ENCODE peak calls at places on chromosomes 11 and 22, in four cellular contexts. One of them, this sample, is unnamed.

GRCh38 chr11:44822369-44822768 is 95.6 kb downstream of the TSPAN18 start:
- DNase-seq in spleen: no peak
- DNase-seq in mesendoderm: no peak
- DNase-seq in cardiac muscle cell: no peak
- DNase-seq in this sample: no peak

GRCh38 chr11:8031248-8032115 is 44.3 kb downstream of the EIF3F start:
- DNase-seq in mesendoderm: no peak
- DNase-seq in spleen: peak; percentile 29
- DNase-seq in cardiac muscle cell: no peak
- DNase-seq in this sample: no peak

GRCh38 chr11:99080154-99080553 is 59.4 kb downstream of the CNTN5 start:
- DNase-seq in spleen: no peak
- DNase-seq in mesendoderm: no peak
- DNase-seq in cardiac muscle cell: no peak
- DNase-seq in this sample: no peak

GRCh38 chr11:28547395-28547794 is 439.2 kb downstream of the METTL15 start:
- DNase-seq in cardiac muscle cell: no peak
- DNase-seq in mesendoderm: no peak
- DNase-seq in spleen: no peak
- DNase-seq in this sample: no peak

GRCh38 chr22:32354360-32355351 is 3.0 kb upstream of the RFPL3 start:
- DNase-seq in spleen: no peak
- DNase-seq in mesendoderm: peak; percentile 74
- DNase-seq in cardiac muscle cell: no peak
- DNase-seq in this sample: no peak

GRCh38 chr11:14577835-14578529 is 57.8 kb upstream of the PSMA1 start:
- DNase-seq in spleen: no peak
- DNase-seq in mesendoderm: no peak
- DNase-seq in cardiac muscle cell: no peak
- DNase-seq in this sample: no peak

GRCh38 chr22:36467946-36468345 is 13.5 kb downstream of the TXN2 start:
- DNase-seq in cardiac muscle cell: no peak
- DNase-seq in spleen: no peak
- DNase-seq in mesendoderm: no peak
- DNase-seq in this sample: no peak

GRCh38 chr22:49951986-49952896 is 8.3 kb upstream of the PIM3 start:
- DNase-seq in spleen: no peak
- DNase-seq in cardiac muscle cell: no peak
- DNase-seq in mesendoderm: peak; percentile 90
- DNase-seq in this sample: no peak

GRCh38 chr11:34988294-34989255 is 72.2 kb downstream of the PDHX start:
- DNase-seq in spleen: no peak
- DNase-seq in cardiac muscle cell: no peak
- DNase-seq in mesendoderm: no peak
- DNase-seq in this sample: no peak

GRCh38 chr11:10584071-10584501 is 15.6 kb upstream of the LYVE1 start:
- DNase-seq in mesendoderm: no peak
- DNase-seq in cardiac muscle cell: no peak
- DNase-seq in spleen: no peak
- DNase-seq in this sample: no peak
- H3K4me1 ChIP-seq in mesendoderm: no peaks in the 10 kb centered on the region
- H3K4me1 ChIP-seq in cardiac muscle cell: no peaks in the 10 kb centered on the region
- H3K4me1 ChIP-seq in spleen: peaks cover 63% of the 10 kb centered on the region
- H3K4me1 ChIP-seq in this sample: peaks cover 6% of the 10 kb centered on the region

GRCh38 chr22:25236417-25236816 is 17.0 kb downstream of the CRYBB2 start:
- DNase-seq in mesendoderm: no peak
- DNase-seq in cardiac muscle cell: no peak
- DNase-seq in spleen: no peak
- DNase-seq in this sample: no peak
- H3K4me1 ChIP-seq in mesendoderm: no peaks in the 10 kb centered on the region
- H3K4me1 ChIP-seq in cardiac muscle cell: no peaks in the 10 kb centered on the region
- H3K4me1 ChIP-seq in spleen: peaks cover 6% of the 10 kb centered on the region
- H3K4me1 ChIP-seq in this sample: no peaks in the 10 kb centered on the region

DNA sequence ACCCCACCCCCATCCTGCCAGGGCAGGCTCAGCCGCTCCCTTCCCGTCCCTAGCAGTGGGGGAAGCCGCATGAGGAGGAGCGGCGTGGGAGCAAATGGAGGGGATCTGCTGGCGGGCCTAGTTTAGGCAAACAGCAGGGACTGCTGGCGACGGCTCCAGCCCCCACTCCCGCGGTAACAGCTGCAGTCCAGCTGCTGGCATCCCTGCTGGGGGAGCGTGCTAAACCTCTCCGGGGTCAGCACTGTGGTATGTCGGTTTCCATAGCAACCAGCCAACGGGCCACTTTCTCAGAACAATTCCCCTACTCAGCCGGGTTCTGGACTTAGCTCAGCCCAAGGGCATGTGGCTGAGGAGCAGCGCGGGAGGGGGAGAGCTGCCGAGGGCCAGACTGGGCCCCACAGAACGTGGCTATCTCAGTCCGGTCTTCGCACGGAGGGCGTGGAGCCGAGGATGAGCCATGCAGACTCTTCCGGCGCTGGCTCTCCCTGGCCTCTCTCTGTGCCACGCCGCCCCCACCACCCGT is 98.8 kb downstream of the PKNOX2 start:
- DNase-seq in cardiac muscle cell: peak; percentile 54
- DNase-seq in mesendoderm: peak; percentile 100
- DNase-seq in spleen: peak; percentile 81
- DNase-seq in this sample: peak; percentile 95
- H3K4me1 ChIP-seq in cardiac muscle cell: peaks cover 17% of the 10 kb centered on the region
- H3K4me1 ChIP-seq in mesendoderm: peaks cover 27% of the 10 kb centered on the region
- H3K4me1 ChIP-seq in spleen: peaks cover 28% of the 10 kb centered on the region
- H3K4me1 ChIP-seq in this sample: peaks cover 20% of the 10 kb centered on the region

GRCh38 chr11:3860360-3860759 is 4.9 kb downstream of the STIM1 start:
- DNase-seq in spleen: no peak
- DNase-seq in mesendoderm: no peak
- DNase-seq in cardiac muscle cell: no peak
- DNase-seq in this sample: no peak
- H3K4me1 ChIP-seq in spleen: peaks cover 93% of the 10 kb centered on the region
- H3K4me1 ChIP-seq in mesendoderm: peaks cover 8% of the 10 kb centered on the region
- H3K4me1 ChIP-seq in cardiac muscle cell: peaks cover 45% of the 10 kb centered on the region
- H3K4me1 ChIP-seq in this sample: peaks cover 7% of the 10 kb centered on the region

GRCh38 chr11:68528630-68529029 is 68.1 kb downstream of the PPP6R3 start:
- DNase-seq in cardiac muscle cell: peak; percentile 28
- DNase-seq in spleen: no peak
- DNase-seq in mesendoderm: no peak
- DNase-seq in this sample: no peak

GRCh38 chr11:68525930-68526329 is 65.4 kb downstream of the PPP6R3 start:
- DNase-seq in cardiac muscle cell: no peak
- DNase-seq in mesendoderm: no peak
- DNase-seq in spleen: no peak
- DNase-seq in this sample: no peak

GRCh38 chr11:68525320-68525719 is 64.8 kb downstream of the PPP6R3 start:
- DNase-seq in mesendoderm: no peak
- DNase-seq in spleen: no peak
- DNase-seq in cardiac muscle cell: no peak
- DNase-seq in this sample: no peak

GRCh38 chr11:68524681-68525080 is 64.1 kb downstream of the PPP6R3 start:
- DNase-seq in cardiac muscle cell: no peak
- DNase-seq in spleen: no peak
- DNase-seq in mesendoderm: no peak
- DNase-seq in this sample: no peak

DNA sequence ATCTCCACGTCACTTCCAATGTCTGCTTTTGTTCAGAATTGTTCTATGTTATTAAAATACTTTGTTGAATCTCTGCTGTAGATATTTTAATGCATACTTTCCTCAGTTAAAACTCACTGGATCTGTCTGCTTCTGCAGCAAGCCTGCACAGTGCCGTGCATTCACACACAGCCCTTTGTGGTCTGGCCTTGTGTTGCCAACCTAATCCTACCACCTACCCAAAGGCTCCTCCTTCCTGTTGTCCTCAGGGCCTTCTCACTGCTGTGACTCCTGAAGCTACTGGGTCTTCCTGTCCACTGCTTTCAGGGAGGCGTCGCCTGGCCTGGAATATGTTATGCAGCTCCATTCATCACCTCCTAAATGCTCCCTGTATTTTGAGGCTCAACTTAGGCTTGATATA is 67.0 kb downstream of the PPP6R3 start:
- DNase-seq in mesendoderm: peak; percentile 25
- DNase-seq in spleen: no peak
- DNase-seq in cardiac muscle cell: peak; percentile 32
- DNase-seq in this sample: no peak
- H3K4me1 ChIP-seq in mesendoderm: no peaks in the 10 kb centered on the region
- H3K4me1 ChIP-seq in spleen: peaks cover 92% of the 10 kb centered on the region
- H3K4me1 ChIP-seq in cardiac muscle cell: peaks cover 28% of the 10 kb centered on the region
- H3K4me1 ChIP-seq in this sample: peaks cover 4% of the 10 kb centered on the region

GRCh38 chr11:120030411-120030810 is 107.5 kb downstream of the TRIM29 start:
- DNase-seq in spleen: no peak
- DNase-seq in cardiac muscle cell: no peak
- DNase-seq in mesendoderm: no peak
- DNase-seq in this sample: peak; percentile 49
- H3K4me1 ChIP-seq in spleen: no peaks in the 10 kb centered on the region
- H3K4me1 ChIP-seq in cardiac muscle cell: no peaks in the 10 kb centered on the region
- H3K4me1 ChIP-seq in mesendoderm: peaks cover 2% of the 10 kb centered on the region
- H3K4me1 ChIP-seq in this sample: peaks cover 8% of the 10 kb centered on the region

DNA sequence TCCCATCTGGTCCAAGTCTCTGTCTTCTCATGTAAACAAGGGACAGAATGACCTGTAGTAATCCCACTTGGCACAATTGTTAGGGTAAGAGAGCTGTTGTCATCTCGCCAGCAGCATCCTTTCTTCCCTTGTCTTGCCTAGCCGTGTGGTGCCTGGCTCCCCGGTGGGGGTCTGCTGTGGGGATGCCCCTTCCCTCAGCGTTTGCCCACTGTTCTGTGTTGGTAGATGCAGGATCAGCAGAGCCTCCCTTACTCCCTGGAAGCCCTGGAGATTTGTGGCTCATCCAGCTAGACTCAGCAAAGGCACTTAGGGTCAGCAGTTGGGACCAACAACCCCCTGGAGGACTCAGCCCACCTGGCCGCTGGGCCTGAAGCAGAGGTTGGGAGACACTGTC is 13.0 kb downstream of the ACO2 start:
- DNase-seq in spleen: no peak
- DNase-seq in cardiac muscle cell: no peak
- DNase-seq in mesendoderm: no peak
- DNase-seq in this sample: peak; percentile 67
- H3K4me1 ChIP-seq in spleen: peaks cover 99% of the 10 kb centered on the region
- H3K4me1 ChIP-seq in cardiac muscle cell: peaks cover 8% of the 10 kb centered on the region
- H3K4me1 ChIP-seq in mesendoderm: no peaks in the 10 kb centered on the region
- H3K4me1 ChIP-seq in this sample: no peaks in the 10 kb centered on the region

DNA sequence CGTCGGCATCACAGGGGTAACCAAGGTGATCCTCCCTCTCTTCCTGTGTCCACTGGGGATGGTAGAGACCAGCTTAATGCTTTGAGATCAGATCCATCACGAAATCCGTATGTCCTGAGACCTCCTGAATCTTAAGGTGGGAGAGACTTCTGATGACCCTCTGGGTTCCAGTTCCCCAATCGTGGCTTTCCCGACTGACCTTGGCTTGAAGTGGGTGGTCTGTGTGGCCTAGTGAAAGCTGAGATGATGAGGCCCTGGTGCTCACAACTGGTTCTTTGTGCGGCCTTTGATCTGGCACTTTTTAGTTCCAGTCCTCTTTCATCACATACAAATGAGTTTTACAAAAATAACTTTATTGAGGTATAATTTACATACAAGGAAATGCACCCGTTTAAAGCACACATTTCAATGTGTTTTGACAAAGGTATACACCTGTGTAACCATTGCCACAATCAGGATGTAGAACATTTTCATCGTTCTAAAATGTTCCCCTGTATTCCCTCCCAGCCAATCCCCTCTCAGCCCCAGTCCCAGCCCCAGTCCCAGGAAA is 6.1 kb downstream of the MIAT start:
- DNase-seq in mesendoderm: no peak
- DNase-seq in spleen: peak; percentile 44
- DNase-seq in cardiac muscle cell: no peak
- DNase-seq in this sample: no peak
- H3K4me1 ChIP-seq in mesendoderm: peaks cover 5% of the 10 kb centered on the region
- H3K4me1 ChIP-seq in spleen: peaks cover 68% of the 10 kb centered on the region
- H3K4me1 ChIP-seq in cardiac muscle cell: peaks cover 2% of the 10 kb centered on the region
- H3K4me1 ChIP-seq in this sample: peaks cover 3% of the 10 kb centered on the region

DNA sequence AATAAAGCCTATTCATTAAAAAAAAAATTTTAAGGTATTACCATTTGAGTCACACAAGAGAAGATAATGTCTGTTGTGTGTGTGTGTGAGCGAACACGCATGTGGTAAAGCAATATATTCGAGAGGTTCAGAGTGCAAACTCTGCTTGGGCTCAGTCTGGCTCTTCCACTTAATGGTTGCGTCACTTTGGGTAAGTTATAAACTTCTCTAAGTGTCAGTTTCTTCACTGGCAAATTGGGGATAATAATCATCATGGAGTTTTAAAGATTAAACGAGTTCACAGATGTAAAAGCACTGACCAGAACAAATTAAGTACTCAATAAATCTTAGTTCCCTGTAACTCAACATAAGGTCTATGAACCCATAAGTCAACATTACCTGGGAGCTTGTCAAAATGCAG is 37.0 kb downstream of the SIK3 start:
- DNase-seq in mesendoderm: no peak
- DNase-seq in cardiac muscle cell: no peak
- DNase-seq in spleen: no peak
- DNase-seq in this sample: no peak
- H3K4me1 ChIP-seq in mesendoderm: no peaks in the 10 kb centered on the region
- H3K4me1 ChIP-seq in cardiac muscle cell: peaks cover 9% of the 10 kb centered on the region
- H3K4me1 ChIP-seq in spleen: peaks cover 95% of the 10 kb centered on the region
- H3K4me1 ChIP-seq in this sample: no peaks in the 10 kb centered on the region

GRCh38 chr11:114135737-114136151 is 76.2 kb downstream of the ZBTB16 start:
- DNase-seq in mesendoderm: peak; percentile 94
- DNase-seq in cardiac muscle cell: no peak
- DNase-seq in spleen: no peak
- DNase-seq in this sample: peak; percentile 70

GRCh38 chr11:114132944-114133394 is 73.5 kb downstream of the ZBTB16 start:
- DNase-seq in mesendoderm: no peak
- DNase-seq in cardiac muscle cell: no peak
- DNase-seq in spleen: peak; percentile 69
- DNase-seq in this sample: no peak

GRCh38 chr11:114134870-114135269 is 75.4 kb downstream of the ZBTB16 start:
- DNase-seq in cardiac muscle cell: no peak
- DNase-seq in spleen: no peak
- DNase-seq in mesendoderm: peak; percentile 68
- DNase-seq in this sample: no peak

GRCh38 chr11:114132427-114132826 is 72.9 kb downstream of the ZBTB16 start:
- DNase-seq in cardiac muscle cell: no peak
- DNase-seq in spleen: no peak
- DNase-seq in mesendoderm: peak; percentile 23
- DNase-seq in this sample: peak; percentile 57

DNA sequence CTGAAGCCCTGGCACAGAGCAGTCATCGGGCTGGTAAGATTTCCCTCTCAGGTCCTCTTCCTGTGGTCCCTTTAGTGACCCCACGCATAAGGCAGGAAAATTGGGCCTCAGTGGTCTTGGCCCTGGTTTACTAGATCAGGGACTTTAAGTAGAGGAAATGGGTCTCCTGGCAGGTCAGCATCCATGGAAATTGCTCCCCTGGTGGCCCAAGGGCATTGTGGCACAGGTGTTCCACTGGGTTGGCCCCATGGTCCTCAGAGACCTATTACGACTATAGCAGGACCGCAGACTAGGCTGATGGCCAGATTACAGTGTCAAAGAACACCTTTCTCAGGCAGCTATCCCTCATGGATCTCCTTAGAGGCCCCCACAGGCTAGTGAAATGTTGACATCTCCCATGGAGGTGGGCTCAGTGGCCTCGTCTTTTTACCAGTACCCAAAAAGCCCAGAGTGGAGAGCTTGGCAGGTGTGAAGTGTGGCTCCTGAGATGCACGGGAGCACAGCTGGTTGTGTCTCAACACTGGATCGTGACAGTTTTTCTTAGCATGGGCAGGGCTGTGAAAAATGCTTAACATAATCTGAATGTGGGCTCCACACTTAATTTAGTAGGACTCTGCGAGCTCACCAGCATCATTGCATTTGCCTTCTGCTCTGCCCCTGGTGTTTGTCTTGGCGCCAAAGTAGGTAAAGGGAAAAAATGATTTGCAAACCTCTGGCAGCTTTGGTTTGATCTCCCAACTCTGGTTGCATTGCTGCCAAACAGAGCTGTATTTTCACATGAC is 74.2 kb downstream of the ZBTB16 start:
- DNase-seq in mesendoderm: peak; percentile 16
- DNase-seq in spleen: no peak
- DNase-seq in cardiac muscle cell: no peak
- DNase-seq in this sample: peak; percentile 59
- H3K4me1 ChIP-seq in mesendoderm: peaks cover 9% of the 10 kb centered on the region
- H3K4me1 ChIP-seq in spleen: peaks cover 100% of the 10 kb centered on the region
- H3K4me1 ChIP-seq in cardiac muscle cell: peaks cover under 1% of the 10 kb centered on the region
- H3K4me1 ChIP-seq in this sample: no peaks in the 10 kb centered on the region